ENCODE peak calls at places on chromosomes 1 and 21, in ten cellular contexts. One of them, this sample, is unnamed. For H3K36me3, the result is how much of the 10 kb centered on the place peaks cover.

GRCh38 chr1:71303617-71304041 is 222.8 kb upstream of the ZRANB2 start:
- DNase-seq in mesendoderm: no peak
- DNase-seq in psoas muscle: no peak
- DNase-seq in brain microvascular endothelial cell: no peak
- DNase-seq in fibroblast of lung: no peak
- DNase-seq in kidney: no peak
- DNase-seq in body of pancreas: no peak
- DNase-seq in lower lobe of right lung: no peak
- DNase-seq in small intestine: no peak
- DNase-seq in cardiac muscle cell: no peak
- DNase-seq in this sample: no peak

GRCh38 chr21:28818663-28819278 is 173.9 kb downstream of the LTN1 start:
- DNase-seq in psoas muscle: no peak
- DNase-seq in small intestine: no peak
- DNase-seq in body of pancreas: no peak
- DNase-seq in kidney: no peak
- DNase-seq in brain microvascular endothelial cell: no peak
- DNase-seq in fibroblast of lung: peak
- DNase-seq in lower lobe of right lung: no peak
- DNase-seq in mesendoderm: no peak
- DNase-seq in cardiac muscle cell: peak
- DNase-seq in this sample: no peak

GRCh38 chr1:201259476-201260235 is 23.6 kb upstream of the PKP1 start:
- DNase-seq in kidney: peak
- DNase-seq in lower lobe of right lung: no peak
- DNase-seq in brain microvascular endothelial cell: peak
- DNase-seq in body of pancreas: no peak
- DNase-seq in psoas muscle: no peak
- DNase-seq in cardiac muscle cell: peak
- DNase-seq in small intestine: peak
- DNase-seq in mesendoderm: peak
- DNase-seq in fibroblast of lung: peak
- DNase-seq in this sample: no peak

GRCh38 chr21:36135391-36136094 is 664 bp downstream of the CBR3 start:
- DNase-seq in brain microvascular endothelial cell: peak
- DNase-seq in kidney: peak
- DNase-seq in psoas muscle: peak
- DNase-seq in small intestine: peak
- DNase-seq in fibroblast of lung: peak
- DNase-seq in body of pancreas: peak
- DNase-seq in mesendoderm: peak
- DNase-seq in cardiac muscle cell: peak
- DNase-seq in lower lobe of right lung: peak
- DNase-seq in this sample: peak

GRCh38 chr21:45516071-45516670 is 26.1 kb downstream of the SLC19A1 start:
- DNase-seq in cardiac muscle cell: no peak
- DNase-seq in psoas muscle: peak
- DNase-seq in brain microvascular endothelial cell: no peak
- DNase-seq in body of pancreas: no peak
- DNase-seq in fibroblast of lung: no peak
- DNase-seq in small intestine: no peak
- DNase-seq in lower lobe of right lung: peak
- DNase-seq in mesendoderm: no peak
- DNase-seq in kidney: peak
- DNase-seq in this sample: peak

GRCh38 chr1:13965770-13966398 is 265.9 kb downstream of the PRDM2 start:
- DNase-seq in brain microvascular endothelial cell: peak
- DNase-seq in lower lobe of right lung: no peak
- DNase-seq in cardiac muscle cell: peak
- DNase-seq in fibroblast of lung: peak
- DNase-seq in mesendoderm: peak
- DNase-seq in body of pancreas: peak
- DNase-seq in small intestine: peak
- DNase-seq in kidney: no peak
- DNase-seq in psoas muscle: peak
- DNase-seq in this sample: peak

GRCh38 chr1:29094433-29094832 is 29.3 kb downstream of the TMEM200B start:
- DNase-seq in fibroblast of lung: no peak
- DNase-seq in body of pancreas: no peak
- DNase-seq in mesendoderm: no peak
- DNase-seq in kidney: no peak
- DNase-seq in psoas muscle: no peak
- DNase-seq in brain microvascular endothelial cell: no peak
- DNase-seq in cardiac muscle cell: no peak
- DNase-seq in small intestine: no peak
- DNase-seq in lower lobe of right lung: no peak
- DNase-seq in this sample: no peak

GRCh38 chr1:31344503-31344902 is 28.4 kb downstream of the FABP3 start:
- DNase-seq in kidney: no peak
- DNase-seq in small intestine: no peak
- DNase-seq in cardiac muscle cell: no peak
- DNase-seq in mesendoderm: no peak
- DNase-seq in fibroblast of lung: no peak
- DNase-seq in brain microvascular endothelial cell: no peak
- DNase-seq in body of pancreas: no peak
- DNase-seq in lower lobe of right lung: no peak
- DNase-seq in psoas muscle: no peak
- DNase-seq in this sample: no peak

GRCh38 chr1:37739222-37739621 is 25.7 kb downstream of the EPHA10 start:
- DNase-seq in kidney: no peak
- DNase-seq in body of pancreas: peak
- DNase-seq in brain microvascular endothelial cell: no peak
- DNase-seq in fibroblast of lung: no peak
- DNase-seq in lower lobe of right lung: no peak
- DNase-seq in psoas muscle: no peak
- DNase-seq in cardiac muscle cell: no peak
- DNase-seq in small intestine: peak
- DNase-seq in mesendoderm: no peak
- DNase-seq in this sample: no peak

GRCh38 chr1:30381266-30381665 is 342.1 kb downstream of the MATN1 start:
- DNase-seq in body of pancreas: no peak
- DNase-seq in mesendoderm: no peak
- DNase-seq in kidney: peak
- DNase-seq in small intestine: no peak
- DNase-seq in lower lobe of right lung: no peak
- DNase-seq in brain microvascular endothelial cell: no peak
- DNase-seq in psoas muscle: no peak
- DNase-seq in fibroblast of lung: no peak
- DNase-seq in cardiac muscle cell: no peak
- DNase-seq in this sample: no peak

GRCh38 chr21:38505654-38506523 is 7.6 kb upstream of the ERG start:
- DNase-seq in mesendoderm: peak
- DNase-seq in body of pancreas: peak
- DNase-seq in small intestine: peak
- DNase-seq in brain microvascular endothelial cell: peak
- DNase-seq in psoas muscle: no peak
- DNase-seq in fibroblast of lung: peak
- DNase-seq in kidney: no peak
- DNase-seq in lower lobe of right lung: no peak
- DNase-seq in cardiac muscle cell: peak
- DNase-seq in this sample: no peak

GRCh38 chr1:10640079-10640578 is 156.3 kb downstream of the CASZ1 start:
- DNase-seq in psoas muscle: no peak
- DNase-seq in cardiac muscle cell: no peak
- DNase-seq in lower lobe of right lung: no peak
- DNase-seq in mesendoderm: no peak
- DNase-seq in small intestine: no peak
- DNase-seq in body of pancreas: no peak
- DNase-seq in brain microvascular endothelial cell: no peak
- DNase-seq in fibroblast of lung: no peak
- DNase-seq in kidney: no peak
- DNase-seq in this sample: no peak

GRCh38 chr21:37164742-37165141 is 91.7 kb downstream of the TTC3 start:
- DNase-seq in fibroblast of lung: peak
- DNase-seq in small intestine: no peak
- DNase-seq in brain microvascular endothelial cell: no peak
- DNase-seq in cardiac muscle cell: peak
- DNase-seq in mesendoderm: no peak
- DNase-seq in psoas muscle: no peak
- DNase-seq in kidney: no peak
- DNase-seq in body of pancreas: no peak
- DNase-seq in lower lobe of right lung: no peak
- DNase-seq in this sample: no peak

GRCh38 chr21:37166733-37167132 is 93.7 kb downstream of the TTC3 start:
- DNase-seq in brain microvascular endothelial cell: no peak
- DNase-seq in mesendoderm: peak
- DNase-seq in psoas muscle: no peak
- DNase-seq in fibroblast of lung: no peak
- DNase-seq in body of pancreas: no peak
- DNase-seq in kidney: no peak
- DNase-seq in small intestine: peak
- DNase-seq in lower lobe of right lung: no peak
- DNase-seq in cardiac muscle cell: peak
- DNase-seq in this sample: no peak

GRCh38 chr21:37168666-37169065 is 95.6 kb downstream of the TTC3 start:
- DNase-seq in cardiac muscle cell: no peak
- DNase-seq in lower lobe of right lung: no peak
- DNase-seq in fibroblast of lung: no peak
- DNase-seq in small intestine: no peak
- DNase-seq in mesendoderm: peak
- DNase-seq in body of pancreas: no peak
- DNase-seq in kidney: no peak
- DNase-seq in brain microvascular endothelial cell: no peak
- DNase-seq in psoas muscle: no peak
- DNase-seq in this sample: no peak

GRCh38 chr21:37159949-37160348 is 86.9 kb downstream of the TTC3 start:
- DNase-seq in kidney: no peak
- DNase-seq in mesendoderm: no peak
- DNase-seq in brain microvascular endothelial cell: no peak
- DNase-seq in cardiac muscle cell: no peak
- DNase-seq in lower lobe of right lung: no peak
- DNase-seq in fibroblast of lung: no peak
- DNase-seq in small intestine: no peak
- DNase-seq in body of pancreas: no peak
- DNase-seq in psoas muscle: no peak
- DNase-seq in this sample: no peak

DNA sequence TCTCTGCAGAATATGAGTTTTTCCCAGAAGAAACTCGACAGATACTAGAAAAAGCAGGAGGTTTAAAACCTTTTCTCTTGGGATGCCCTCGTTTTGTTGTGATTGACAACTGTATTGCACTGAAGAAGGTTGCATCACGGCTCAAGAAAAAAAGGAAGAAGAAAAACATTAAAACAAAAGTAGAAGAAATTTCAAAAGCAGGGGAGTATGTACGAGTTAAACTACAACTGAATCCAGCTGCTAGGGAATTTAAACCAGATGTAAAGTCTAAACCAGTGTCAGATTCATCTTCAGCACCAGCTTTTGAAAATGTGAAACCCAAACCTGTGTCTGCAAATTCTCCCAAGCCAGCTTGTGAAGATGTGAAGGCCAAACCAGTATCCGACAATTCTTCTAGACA is 92.6 kb downstream of the TTC3 start:
- DNase-seq in lower lobe of right lung: no peak
- DNase-seq in fibroblast of lung: no peak
- DNase-seq in cardiac muscle cell: no peak
- DNase-seq in kidney: no peak
- DNase-seq in brain microvascular endothelial cell: no peak
- DNase-seq in small intestine: no peak
- DNase-seq in mesendoderm: no peak
- DNase-seq in body of pancreas: no peak
- DNase-seq in psoas muscle: no peak
- DNase-seq in this sample: no peak
- H3K36me3 ChIP-seq in lower lobe of right lung: half or more
- H3K36me3 ChIP-seq in fibroblast of lung: under half
- H3K36me3 ChIP-seq in cardiac muscle cell: half or more
- H3K36me3 ChIP-seq in kidney: under half
- H3K36me3 ChIP-seq in brain microvascular endothelial cell: half or more
- H3K36me3 ChIP-seq in small intestine: under half
- H3K36me3 ChIP-seq in mesendoderm: under half
- H3K36me3 ChIP-seq in body of pancreas: under half
- H3K36me3 ChIP-seq in psoas muscle: half or more
- H3K36me3 ChIP-seq in this sample: half or more

DNA sequence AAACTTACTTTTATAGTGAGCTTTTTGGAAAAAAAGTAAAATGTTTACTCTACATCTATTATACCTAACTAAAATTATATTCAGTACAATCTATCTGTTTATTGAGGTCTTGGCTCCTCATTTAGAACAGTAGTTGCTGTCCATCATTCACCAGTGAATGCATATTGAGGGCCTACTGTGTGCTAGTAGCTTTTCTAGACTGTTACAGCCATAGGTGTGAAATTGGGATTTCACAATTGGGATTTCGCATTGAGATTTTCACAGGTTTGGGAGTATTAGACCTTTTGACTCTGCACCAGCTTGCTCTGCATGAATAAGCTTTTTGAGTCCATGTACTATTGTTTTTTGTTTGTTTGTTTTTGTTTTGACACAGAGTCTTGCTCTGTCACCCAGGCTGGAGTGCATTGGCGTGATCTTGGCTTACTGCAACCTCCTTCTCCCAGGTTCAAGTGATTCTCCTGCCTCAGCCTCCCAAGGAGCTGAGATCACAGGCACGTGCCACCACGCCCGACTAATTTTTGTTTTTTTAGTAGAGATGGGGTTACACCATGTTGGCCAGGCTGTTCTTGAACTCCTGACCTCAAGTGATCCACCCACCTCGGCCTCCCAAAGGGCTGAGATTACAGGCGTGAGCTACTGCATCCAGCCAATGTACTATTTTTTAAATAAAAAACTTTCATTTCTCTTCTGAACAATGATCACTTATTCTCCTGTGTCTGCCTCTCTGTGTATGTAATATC is 47.2 kb upstream of the ERRFI1 start:
- DNase-seq in psoas muscle: peak
- DNase-seq in cardiac muscle cell: no peak
- DNase-seq in mesendoderm: no peak
- DNase-seq in lower lobe of right lung: no peak
- DNase-seq in brain microvascular endothelial cell: no peak
- DNase-seq in small intestine: no peak
- DNase-seq in body of pancreas: no peak
- DNase-seq in fibroblast of lung: no peak
- DNase-seq in kidney: no peak
- DNase-seq in this sample: peak
- H3K27ac ChIP-seq in psoas muscle: no peak
- H3K27ac ChIP-seq in cardiac muscle cell: no peak
- H3K27ac ChIP-seq in mesendoderm: no peak
- H3K27ac ChIP-seq in lower lobe of right lung: no peak
- H3K27ac ChIP-seq in brain microvascular endothelial cell: no peak
- H3K27ac ChIP-seq in small intestine: no peak
- H3K27ac ChIP-seq in body of pancreas: no peak
- H3K27ac ChIP-seq in fibroblast of lung: no peak
- H3K27ac ChIP-seq in kidney: no peak
- H3K27ac ChIP-seq in this sample: peak

GRCh38 chr1:114097109-114097508 is 56.6 kb downstream of the SYT6 start:
- DNase-seq in fibroblast of lung: no peak
- DNase-seq in small intestine: no peak
- DNase-seq in brain microvascular endothelial cell: no peak
- DNase-seq in body of pancreas: no peak
- DNase-seq in mesendoderm: no peak
- DNase-seq in kidney: no peak
- DNase-seq in cardiac muscle cell: no peak
- DNase-seq in psoas muscle: no peak
- DNase-seq in lower lobe of right lung: no peak
- DNase-seq in this sample: no peak
- H3K36me3 ChIP-seq in fibroblast of lung: under half
- H3K36me3 ChIP-seq in small intestine: under half
- H3K36me3 ChIP-seq in brain microvascular endothelial cell: under half
- H3K36me3 ChIP-seq in body of pancreas: under half
- H3K36me3 ChIP-seq in mesendoderm: under half
- H3K36me3 ChIP-seq in kidney: under half
- H3K36me3 ChIP-seq in cardiac muscle cell: under half
- H3K36me3 ChIP-seq in psoas muscle: under half
- H3K36me3 ChIP-seq in lower lobe of right lung: under half
- H3K36me3 ChIP-seq in this sample: under half

GRCh38 chr1:221708987-221709386 is 32.9 kb downstream of the DUSP10 start:
- DNase-seq in mesendoderm: peak
- DNase-seq in fibroblast of lung: peak
- DNase-seq in brain microvascular endothelial cell: no peak
- DNase-seq in small intestine: peak
- DNase-seq in lower lobe of right lung: no peak
- DNase-seq in body of pancreas: peak
- DNase-seq in kidney: no peak
- DNase-seq in cardiac muscle cell: peak
- DNase-seq in psoas muscle: no peak
- DNase-seq in this sample: no peak
- H3K27ac ChIP-seq in mesendoderm: no peak
- H3K27ac ChIP-seq in fibroblast of lung: no peak
- H3K27ac ChIP-seq in brain microvascular endothelial cell: no peak
- H3K27ac ChIP-seq in small intestine: no peak
- H3K27ac ChIP-seq in lower lobe of right lung: peak
- H3K27ac ChIP-seq in body of pancreas: peak
- H3K27ac ChIP-seq in kidney: no peak
- H3K27ac ChIP-seq in cardiac muscle cell: no peak
- H3K27ac ChIP-seq in psoas muscle: peak
- H3K27ac ChIP-seq in this sample: peak

This sample was measured in left ventricle myocardium inferior.